ENCODE peak calls at places on chromosomes 3 and 15, in six cellular contexts. J, V, S, P, A and F are unnamed samples.

GRCh38 chr15:74775132-74775562 is 6.7 kb upstream of the CSK start:
- DNase-seq in J (no peak), V (no peak), S (peak), P (no peak), A (no peak), F (no peak)

GRCh38 chr3:52315006-52315405 is 1.1 kb upstream of the DNAH1 start:
- DNase-seq in J (no peak), V (no peak), S (no peak), P (no peak), A (no peak), F (no peak)

GRCh38 chr3:58520403-58520784 is 16.6 kb downstream of the ACOX2 start:
- DNase-seq in J (no peak), V (no peak), S (no peak), P (no peak), A (no peak), F (no peak)

GRCh38 chr3:195892355-195893120 is 15.8 kb downstream of the TNK2 start:
- DNase-seq in J (peak), V (no peak), S (peak), P (peak), A (no peak), F (peak)

GRCh38 chr3:119781330-119782198 is at the start of gene NR1I2:
- DNase-seq in J (no peak), V (no peak), S (peak), P (no peak), A (no peak), F (no peak)

GRCh38 chr3:114363554-114364202 is 69.8 kb downstream of the TIGIT start:
- DNase-seq in J (peak), V (no peak), S (no peak), P (peak), A (peak), F (peak)

GRCh38 chr3:137105277-137105977 is 147.6 kb downstream of the IL20RB start:
- DNase-seq in J (peak), V (no peak), S (peak), P (peak), A (peak), F (peak)

GRCh38 chr3:114411292-114411691 is 117.5 kb downstream of the TIGIT start:
- DNase-seq in J (peak), V (no peak), S (no peak), P (peak), A (peak), F (peak)

GRCh38 chr15:85751731-85752421 is 42.8 kb downstream of the KLHL25 start:
- DNase-seq in J (no peak), V (no peak), S (no peak), P (no peak), A (no peak), F (no peak)

GRCh38 chr3:60000311-60001105 is 950.7 kb upstream of the CFAP20DC start:
- DNase-seq in J (no peak), V (no peak), S (no peak), P (no peak), A (no peak), F (no peak)

GRCh38 chr3:110583373-110583935 is 488.2 kb upstream of the NECTIN3 start:
- DNase-seq in J (no peak), V (no peak), S (no peak), P (no peak), A (peak), F (peak)

GRCh38 chr15:72231847-72232461 is 964 bp upstream of the PKM start:
- DNase-seq in J (peak), V (peak), S (peak), P (peak), A (peak), F (peak)

GRCh38 chr3:12793701-12794100 is 2.8 kb upstream of the CAND2 start:
- DNase-seq in J (no peak), V (no peak), S (no peak), P (peak), A (no peak), F (peak)

GRCh38 chr3:119352863-119353527 is 58.8 kb downstream of the ARHGAP31 start:
- DNase-seq in J (no peak), V (no peak), S (peak), P (peak), A (peak), F (peak)

GRCh38 chr3:88362428-88362827 is 212.7 kb downstream of the C3orf38 start:
- DNase-seq in J (no peak), V (no peak), S (no peak), P (no peak), A (no peak), F (no peak)

GRCh38 chr3:70856414-70857162 is 544.1 kb upstream of the MDFIC2 start:
- DNase-seq in J (peak), V (no peak), S (no peak), P (peak), A (peak), F (peak)

GRCh38 chr3:106617276-106617675 is 748.5 kb upstream of the CBLB start:
- DNase-seq in J (no peak), V (no peak), S (no peak), P (no peak), A (no peak), F (peak)

GRCh38 chr15:78361956-78362506 is 21.9 kb downstream of the CRABP1 start:
- DNase-seq in J (no peak), V (no peak), S (no peak), P (no peak), A (no peak), F (no peak)